ENCODE peak calls at places on chromosome 15, in four cellular contexts. V is IMR-90, U is K562, I is endothelial cell of umbilical vein. A is an unnamed sample.

GRCh38 chr15:47870956-47871625 is 153.8 kb downstream of the SEMA6D start:
- DNase-seq in V (peak; percentile 38), U (no peak), I (peak; percentile 91), A (no peak)

GRCh38 chr15:66253643-66254363 is at the start of gene MEGF11:
- DNase-seq in V (peak; percentile 28), U (peak; percentile 36), I (peak; percentile 32), A (no peak)

GRCh38 chr15:95635666-95636065 is 694.8 kb upstream of the NR2F2 start:
- DNase-seq in V (no peak), U (no peak), I (no peak), A (no peak)

GRCh38 chr15:74428970-74429783 is 4.6 kb downstream of the SEMA7A start:
- DNase-seq in V (no peak), U (no peak), I (no peak), A (no peak)

GRCh38 chr15:73796266-73796939 is 43.3 kb upstream of the INSYN1 start:
- DNase-seq in V (no peak), U (no peak), I (no peak), A (no peak)

GRCh38 chr15:64507293-64507802 is 47.0 kb downstream of the ZNF609 start:
- DNase-seq in V (peak; percentile 92), U (peak; percentile 21), I (peak; percentile 82), A (no peak)

GRCh38 chr15:82074610-82075009 is 28.8 kb upstream of the MEX3B start:
- DNase-seq in V (no peak), U (no peak), I (no peak), A (no peak)

GRCh38 chr15:60982249-60982932 is 246.7 kb downstream of the RORA start:
- DNase-seq in V (peak; percentile 26), U (no peak), I (no peak), A (no peak)

GRCh38 chr15:70853855-70854668 is at the start of gene LARP6:
- DNase-seq in V (peak; percentile 36), U (peak; percentile 15), I (peak; percentile 60), A (no peak)

GRCh38 chr15:74251187-74251811 is 15.2 kb downstream of the CCDC33 start:
- DNase-seq in V (no peak), U (no peak), I (no peak), A (no peak)

GRCh38 chr15:40064231-40064894 is 25.4 kb upstream of the SRP14 start:
- DNase-seq in V (peak; percentile 73), U (no peak), I (peak; percentile 51), A (no peak)

GRCh38 chr15:32029862-32030781 is at the start of gene CHRNA7:
- DNase-seq in V (peak; percentile 3), U (peak; percentile 89), I (peak; percentile 19), A (no peak)

GRCh38 chr15:75065851-75066509 is 42.6 kb downstream of the PPCDC start:
- DNase-seq in V (no peak), U (peak; percentile 82), I (no peak), A (no peak)

GRCh38 chr15:48607846-48608245 is 37.7 kb downstream of the FBN1 start:
- DNase-seq in V (no peak), U (no peak), I (no peak), A (no peak)

GRCh38 chr15:90611157-90611556 is 81.4 kb downstream of the CRTC3 start:
- DNase-seq in V (no peak), U (no peak), I (no peak), A (no peak)

GRCh38 chr15:38454687-38455071 is 752 bp downstream of the FAM98B start:
- DNase-seq in V (peak; percentile 19), U (no peak), I (no peak), A (no peak)

GRCh38 chr15:34099914-34100313 is 1.7 kb downstream of the EMC7 start:
- DNase-seq in V (no peak), U (no peak), I (no peak), A (no peak)

GRCh38 chr15:32717290-32718081 is at the start of gene GREM1:
- DNase-seq in V (peak; percentile 70), U (no peak), I (no peak), A (no peak)

DNA sequence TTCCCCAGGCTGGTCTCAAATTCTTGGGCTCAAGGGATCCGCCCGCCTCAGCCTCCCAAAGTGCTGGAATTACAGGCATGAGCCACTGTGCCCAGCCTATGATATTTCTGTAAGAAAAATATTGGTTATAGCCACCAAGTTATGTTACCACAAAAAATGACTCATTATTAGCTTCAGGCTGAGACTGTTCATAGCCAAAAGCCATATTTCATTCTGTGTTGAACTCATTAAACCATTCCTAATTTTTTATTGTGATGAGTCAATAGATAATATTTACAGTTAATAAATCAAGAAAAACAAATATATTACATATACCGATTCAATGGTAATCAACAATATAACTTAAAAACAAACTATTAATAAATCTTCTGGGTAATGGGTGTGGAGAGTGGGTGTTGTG is 27.3 kb upstream of the SLC30A4 start:
- DNase-seq in V (peak; percentile 43), U (no peak), I (no peak), A (peak; percentile 36)
- H3K27ac ChIP-seq in V (no peak overlapping the region), U (no peak overlapping the region), I (no peak overlapping the region), A (no peak overlapping the region)

GRCh38 chr15:20367093-20367492 is 174.5 kb downstream of the GOLGA6L6 start:
- DNase-seq in V (no peak), U (no peak), I (no peak), A (no peak)

GRCh38 chr15:20368974-20369373 is 172.6 kb downstream of the GOLGA6L6 start:
- DNase-seq in V (no peak), U (no peak), I (no peak), A (no peak)
- H3K9me1 ChIP-seq in V (no peaks in the 10 kb centered on the region), U (no peaks in the 10 kb centered on the region), I (no peaks in the 10 kb centered on the region), A (no peaks in the 10 kb centered on the region)

DNA sequence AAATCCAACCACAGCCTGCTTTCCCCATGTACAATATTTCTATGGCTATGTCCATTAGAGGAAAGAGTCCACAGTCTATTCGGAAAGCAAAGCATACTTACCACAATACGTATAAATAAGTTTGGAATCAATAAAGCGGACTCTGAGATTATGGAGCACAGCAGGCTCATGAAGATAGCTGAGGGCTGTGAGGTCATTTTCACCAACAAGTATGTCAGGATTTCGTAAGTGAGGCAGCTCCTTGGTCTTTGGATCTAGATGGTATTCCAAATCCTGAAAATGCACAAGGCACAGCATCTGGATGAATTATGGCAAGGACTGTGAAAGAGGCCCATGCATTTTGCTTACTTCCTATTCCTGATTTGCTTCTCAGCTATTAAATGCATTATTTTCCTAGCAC is 100.4 kb downstream of the MYO5A start:
- DNase-seq in V (peak; percentile 15), U (no peak), I (no peak), A (no peak)
- H3K27ac ChIP-seq in V (no peak overlapping the region), U (no peak overlapping the region), I (no peak overlapping the region), A (no peak overlapping the region)

DNA sequence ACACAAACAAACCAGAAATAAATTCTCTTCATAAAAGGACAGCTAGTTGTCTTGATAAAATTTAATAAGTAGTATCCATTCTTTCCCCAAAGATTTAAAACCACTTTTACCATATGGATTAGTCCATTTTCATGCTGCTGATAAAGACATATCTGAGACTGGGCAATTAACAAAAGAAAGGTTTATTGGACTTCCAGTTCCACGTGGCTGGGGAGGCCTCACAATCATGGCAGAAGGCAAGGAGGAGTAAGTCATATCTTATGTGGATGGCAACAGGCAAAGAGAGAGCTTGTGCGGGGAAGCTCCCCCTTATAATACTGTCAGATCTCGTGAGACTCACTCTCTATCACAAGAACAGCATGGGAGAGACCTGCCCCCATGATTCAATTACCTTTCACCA is 38.7 kb downstream of the C2CD4B start:
- DNase-seq in V (no peak), U (no peak), I (no peak), A (no peak)
- H3K9me1 ChIP-seq in V (no peaks in the 10 kb centered on the region), U (no peaks in the 10 kb centered on the region), I (no peaks in the 10 kb centered on the region), A (no peaks in the 10 kb centered on the region)

GRCh38 chr15:29968099-29968892 is 114.5 kb upstream of the GOLGA8J start:
- DNase-seq in V (no peak), U (no peak), I (no peak), A (no peak)
- H3K27ac ChIP-seq in V (no peak overlapping the region), U (no peak overlapping the region), I (no peak overlapping the region), A (no peak overlapping the region)

GRCh38 chr15:89554247-89554646 is 21.0 kb upstream of the TICRR start:
- DNase-seq in V (no peak), U (no peak), I (no peak), A (no peak)

GRCh38 chr15:89555768-89556167 is 19.5 kb upstream of the TICRR start:
- DNase-seq in V (no peak), U (no peak), I (no peak), A (no peak)

GRCh38 chr15:89556413-89557262 is 18.6 kb upstream of the TICRR start:
- DNase-seq in V (peak; percentile 77), U (peak; percentile 70), I (peak; percentile 82), A (peak; percentile 46)

GRCh38 chr15:89551502-89551901 is 23.8 kb upstream of the TICRR start:
- DNase-seq in V (no peak), U (no peak), I (peak; percentile 14), A (no peak)

DNA sequence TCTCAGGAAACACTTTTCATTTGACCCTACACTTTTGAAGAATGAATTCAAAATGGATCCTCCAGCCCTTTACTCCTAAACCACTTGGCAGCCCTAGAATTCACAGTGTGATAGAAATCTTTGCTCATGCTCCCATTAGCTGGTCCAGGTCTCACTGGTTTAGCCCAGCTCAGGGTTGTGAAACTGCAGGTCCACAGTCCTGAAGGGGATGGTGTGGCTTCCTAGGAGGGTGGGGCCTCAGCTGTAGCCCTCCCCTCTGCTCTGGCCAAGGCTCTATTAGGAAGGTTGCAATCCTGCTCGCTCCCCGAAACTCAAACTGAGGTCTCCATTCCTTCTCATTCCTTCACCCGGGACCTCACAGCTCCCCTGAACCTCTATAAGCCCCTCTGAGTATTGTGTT is 21.6 kb upstream of the TICRR start:
- DNase-seq in V (no peak), U (no peak), I (no peak), A (no peak)
- H3K9me1 ChIP-seq in V (no peaks in the 10 kb centered on the region), U (no peaks in the 10 kb centered on the region), I (no peaks in the 10 kb centered on the region), A (no peaks in the 10 kb centered on the region)

GRCh38 chr15:69194854-69195253 is 34.4 kb downstream of the GLCE start:
- DNase-seq in V (no peak), U (no peak), I (peak; percentile 48), A (no peak)

GRCh38 chr15:69190091-69190490 is 29.7 kb downstream of the GLCE start:
- DNase-seq in V (no peak), U (no peak), I (no peak), A (no peak)

GRCh38 chr15:69190504-69190903 is 30.1 kb downstream of the GLCE start:
- DNase-seq in V (no peak), U (no peak), I (no peak), A (no peak)

GRCh38 chr15:69189157-69189556 is 28.7 kb downstream of the GLCE start:
- DNase-seq in V (no peak), U (no peak), I (no peak), A (no peak)

GRCh38 chr15:69193948-69194827 is 33.8 kb downstream of the GLCE start:
- DNase-seq in V (peak; percentile 75), U (no peak), I (peak; percentile 55), A (no peak)
- H3K27ac ChIP-seq in V (peak overlapping the region; percentile 50), U (no peak overlapping the region), I (peak overlapping the region; percentile 40), A (no peak overlapping the region)

DNA sequence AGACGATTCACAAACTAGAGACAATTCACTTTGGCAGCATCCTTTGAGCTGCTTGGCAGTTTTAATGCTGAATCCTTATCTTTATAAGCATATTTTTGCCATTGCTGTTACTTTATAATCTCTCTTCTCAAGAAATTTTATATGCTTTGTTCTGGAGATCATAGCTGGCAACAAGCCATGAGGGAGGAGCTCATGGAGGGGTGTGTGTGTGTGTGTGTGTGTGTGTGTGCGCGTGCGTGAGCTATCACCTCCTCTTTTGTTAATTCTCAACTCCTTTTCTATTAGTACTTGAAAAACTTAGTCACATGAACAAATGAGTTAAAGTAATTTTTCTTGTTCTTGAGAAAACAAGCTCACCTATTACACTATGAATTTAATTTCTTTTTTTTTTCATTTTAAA is 495.0 kb upstream of the RGMA start:
- DNase-seq in V (no peak), U (no peak), I (no peak), A (no peak)
- H3K9me1 ChIP-seq in V (no peaks in the 10 kb centered on the region), U (no peaks in the 10 kb centered on the region), I (no peaks in the 10 kb centered on the region), A (no peaks in the 10 kb centered on the region)